ENCODE peak calls at places on chromosomes 12 and 14, in eight cellular contexts. F, G, S, M, I, Y, O and R are unnamed samples.

GRCh38 chr12:93896427-93896826 is 219.3 kb downstream of the CRADD start:
- DNase-seq in F (no peak), G (no peak), S (no peak), M (no peak), I (no peak), Y (no peak), O (no peak), R (peak)

GRCh38 chr12:107791465-107792089 is 17.1 kb downstream of the ASCL4 start:
- DNase-seq in F (no peak), G (no peak), S (no peak), M (no peak), I (no peak), Y (no peak), O (no peak), R (no peak)

GRCh38 chr12:110577717-110578521 is 5.2 kb downstream of the PPTC7 start:
- DNase-seq in F (no peak), G (peak), S (peak), M (no peak), I (no peak), Y (no peak), O (no peak), R (no peak)

GRCh38 chr12:84676787-84677186 is 235.8 kb downstream of the SLC6A15 start:
- DNase-seq in F (no peak), G (no peak), S (no peak), M (no peak), I (no peak), Y (no peak), O (no peak), R (no peak)

GRCh38 chr12:62693291-62694040 is 226.8 kb downstream of the MON2 start:
- DNase-seq in F (no peak), G (no peak), S (no peak), M (no peak), I (no peak), Y (no peak), O (no peak), R (no peak)

GRCh38 chr12:130961921-130962326 is 8.2 kb downstream of the ADGRD1 start:
- DNase-seq in F (no peak), G (no peak), S (no peak), M (no peak), I (no peak), Y (no peak), O (no peak), R (peak)

GRCh38 chr14:64218344-64219240 is 75.6 kb downstream of the ESR2 start:
- DNase-seq in F (no peak), G (no peak), S (peak), M (no peak), I (no peak), Y (no peak), O (no peak), R (no peak)

GRCh38 chr14:87833026-87833425 is 160.0 kb downstream of the GALC start:
- DNase-seq in F (no peak), G (no peak), S (no peak), M (no peak), I (no peak), Y (no peak), O (no peak), R (no peak)

GRCh38 chr12:131831021-131831571 is 2.9 kb downstream of the MMP17 start:
- DNase-seq in F (no peak), G (peak), S (no peak), M (no peak), I (peak), Y (peak), O (peak), R (no peak)

GRCh38 chr14:55846852-55847471 is 267.0 kb downstream of the KTN1 start:
- DNase-seq in F (no peak), G (peak), S (no peak), M (peak), I (no peak), Y (no peak), O (peak), R (no peak)

GRCh38 chr12:27009926-27010325 is 4.3 kb downstream of the TM7SF3 start:
- DNase-seq in F (no peak), G (no peak), S (no peak), M (no peak), I (no peak), Y (no peak), O (no peak), R (no peak)

GRCh38 chr12:59404109-59404650 is 191.6 kb upstream of the SLC16A7 start:
- DNase-seq in F (no peak), G (peak), S (no peak), M (no peak), I (no peak), Y (no peak), O (no peak), R (no peak)

GRCh38 chr12:38142974-38143373 is 173.6 kb upstream of the ALG10B start:
- DNase-seq in F (no peak), G (no peak), S (no peak), M (no peak), I (no peak), Y (no peak), O (no peak), R (no peak)

GRCh38 chr12:72330291-72330690 is 58.1 kb downstream of the TRHDE start:
- DNase-seq in F (no peak), G (no peak), S (peak), M (no peak), I (no peak), Y (no peak), O (no peak), R (no peak)

GRCh38 chr12:9868271-9868815 is 811 bp downstream of the CLEC2B start:
- DNase-seq in F (no peak), G (no peak), S (no peak), M (no peak), I (no peak), Y (no peak), O (no peak), R (no peak)

GRCh38 chr12:62653740-62654139 is 187.1 kb downstream of the MON2 start:
- DNase-seq in F (no peak), G (no peak), S (no peak), M (no peak), I (no peak), Y (peak), O (no peak), R (no peak)